ENCODE peak calls at places on chromosome 17, in six cellular contexts. J, G, L, Q, O and F are unnamed samples.

GRCh38 chr17:77106874-77107358 is 33.9 kb upstream of the SEC14L1 start:
- DNase-seq in J (peak), G (no peak), L (no peak), Q (no peak), O (no peak), F (no peak)

GRCh38 chr17:13099906-13100305 is 82.1 kb upstream of the ELAC2 start:
- DNase-seq in J (no peak), G (no peak), L (no peak), Q (no peak), O (no peak), F (no peak)

GRCh38 chr17:57892820-57893595 is 43.2 kb upstream of the MRPS23 start:
- DNase-seq in J (no peak), G (no peak), L (peak), Q (peak), O (peak), F (peak)

GRCh38 chr17:37650419-37651003 is 7.3 kb upstream of the DDX52 start:
- DNase-seq in J (no peak), G (peak), L (peak), Q (no peak), O (no peak), F (no peak)

GRCh38 chr17:77178586-77178985 is 37.8 kb downstream of the SEC14L1 start:
- DNase-seq in J (no peak), G (no peak), L (no peak), Q (no peak), O (no peak), F (no peak)

GRCh38 chr17:14197582-14197981 is 39.1 kb downstream of the CDRT15 start:
- DNase-seq in J (no peak), G (no peak), L (no peak), Q (no peak), O (no peak), F (no peak)

GRCh38 chr17:1197781-1198490 is 18.2 kb upstream of the ABR start:
- DNase-seq in J (peak), G (no peak), L (peak), Q (peak), O (peak), F (peak)

GRCh38 chr17:15649861-15650391 is 30.4 kb upstream of the FBXW10B start:
- DNase-seq in J (no peak), G (peak), L (no peak), Q (no peak), O (peak), F (peak)

GRCh38 chr17:73168667-73169066 is 3.9 kb downstream of the SSTR2 start:
- DNase-seq in J (no peak), G (no peak), L (no peak), Q (no peak), O (no peak), F (no peak)

GRCh38 chr17:63973930-63974593 is 1.3 kb upstream of the SCN4A start:
- DNase-seq in J (no peak), G (no peak), L (no peak), Q (no peak), O (no peak), F (no peak)

GRCh38 chr17:16286947-16287562 is 66.2 kb downstream of the CENPV start:
- DNase-seq in J (peak), G (no peak), L (peak), Q (no peak), O (peak), F (no peak)

GRCh38 chr17:7392696-7393612 is 1.4 kb downstream of the PLSCR3 start:
- DNase-seq in J (no peak), G (no peak), L (no peak), Q (no peak), O (no peak), F (no peak)

GRCh38 chr17:79531191-79531590 is 79.7 kb downstream of the RBFOX3 start:
- DNase-seq in J (no peak), G (no peak), L (no peak), Q (no peak), O (no peak), F (no peak)

GRCh38 chr17:45851022-45851421 is 6.3 kb downstream of the SPPL2C start:
- DNase-seq in J (no peak), G (no peak), L (no peak), Q (no peak), O (no peak), F (no peak)

GRCh38 chr17:14299261-14300093 is 1.4 kb upstream of the HS3ST3B1 start:
- DNase-seq in J (no peak), G (peak), L (peak), Q (no peak), O (peak), F (no peak)

GRCh38 chr17:77755410-77755963 is 203.0 kb upstream of the TNRC6C start:
- DNase-seq in J (no peak), G (no peak), L (no peak), Q (no peak), O (no peak), F (no peak)

GRCh38 chr17:81391268-81391963 is 3.8 kb upstream of the BAHCC1 start:
- DNase-seq in J (no peak), G (no peak), L (no peak), Q (no peak), O (peak), F (no peak)

GRCh38 chr17:81392909-81393654 is 2.2 kb upstream of the BAHCC1 start:
- DNase-seq in J (no peak), G (peak), L (peak), Q (no peak), O (peak), F (no peak)

GRCh38 chr17:81393684-81394376 is 1.4 kb upstream of the BAHCC1 start:
- DNase-seq in J (peak), G (peak), L (peak), Q (peak), O (peak), F (peak)

GRCh38 chr17:81390436-81391214 is 4.6 kb upstream of the BAHCC1 start:
- DNase-seq in J (no peak), G (no peak), L (no peak), Q (no peak), O (no peak), F (no peak)

GRCh38 chr17:81391964-81392908 is 3.0 kb upstream of the BAHCC1 start:
- DNase-seq in J (no peak), G (no peak), L (no peak), Q (no peak), O (peak), F (no peak)
- TF ChIP-seq POLR2A in J (no peak), G (no peak), L (no peak), Q (peak), O (no peak), F (no peak)

GRCh38 chr17:28747801-28748750 is 4.3 kb downstream of the TRAF4 start:
- DNase-seq in J (no peak), G (no peak), L (no peak), Q (no peak), O (no peak), F (peak)
- TF ChIP-seq POLR2A in J (peak), G (no peak), L (no peak), Q (no peak), O (no peak), F (no peak)

DNA sequence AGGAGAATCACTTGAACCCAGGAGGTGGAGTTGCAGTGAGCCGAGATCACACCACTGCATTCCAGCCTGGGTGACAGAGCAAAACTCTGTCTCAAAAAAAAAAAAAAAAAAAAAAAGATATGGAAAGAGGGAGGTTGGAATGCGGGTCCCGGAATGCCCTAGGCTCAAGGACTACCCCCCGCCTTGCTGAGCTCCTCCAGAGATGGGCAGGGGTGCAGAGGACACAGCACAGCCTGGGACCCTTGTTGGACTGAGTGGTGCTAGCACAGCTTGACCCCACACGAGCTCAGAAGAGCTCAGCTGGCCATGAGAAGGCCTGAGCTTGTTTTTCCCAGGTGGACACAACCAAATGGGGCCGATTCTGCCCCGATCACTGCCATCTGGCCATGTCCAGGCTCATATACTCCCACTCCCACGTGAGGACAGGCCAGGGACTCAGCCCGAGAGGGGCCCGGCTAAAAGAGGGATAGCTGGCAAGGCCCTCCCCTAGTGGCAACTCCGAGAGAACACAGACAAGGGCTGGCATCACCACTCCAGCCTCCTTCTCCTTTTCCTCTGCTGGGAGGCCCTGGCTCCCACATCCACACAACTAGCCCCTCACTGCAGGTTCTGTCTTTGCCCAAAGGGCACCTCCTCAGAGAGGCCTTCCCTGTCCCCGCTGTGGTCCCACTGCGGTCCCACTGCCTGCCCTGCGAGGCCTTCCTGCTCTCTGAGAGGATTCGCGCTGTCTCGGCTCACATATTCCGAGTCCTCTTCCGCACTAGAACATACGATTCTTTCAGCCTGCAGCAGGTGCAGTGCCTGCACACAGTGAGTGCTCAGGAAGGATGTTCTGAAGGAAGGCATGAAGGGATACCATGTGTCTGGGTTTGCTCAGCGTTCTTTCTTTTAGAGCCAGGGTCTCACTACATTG is 11.0 kb downstream of the SGCA start:
- DNase-seq in J (no peak), G (no peak), L (no peak), Q (no peak), O (peak), F (no peak)
- TF ChIP-seq POLR2A in J (no peak), G (no peak), L (no peak), Q (no peak), O (no peak), F (no peak)

DNA sequence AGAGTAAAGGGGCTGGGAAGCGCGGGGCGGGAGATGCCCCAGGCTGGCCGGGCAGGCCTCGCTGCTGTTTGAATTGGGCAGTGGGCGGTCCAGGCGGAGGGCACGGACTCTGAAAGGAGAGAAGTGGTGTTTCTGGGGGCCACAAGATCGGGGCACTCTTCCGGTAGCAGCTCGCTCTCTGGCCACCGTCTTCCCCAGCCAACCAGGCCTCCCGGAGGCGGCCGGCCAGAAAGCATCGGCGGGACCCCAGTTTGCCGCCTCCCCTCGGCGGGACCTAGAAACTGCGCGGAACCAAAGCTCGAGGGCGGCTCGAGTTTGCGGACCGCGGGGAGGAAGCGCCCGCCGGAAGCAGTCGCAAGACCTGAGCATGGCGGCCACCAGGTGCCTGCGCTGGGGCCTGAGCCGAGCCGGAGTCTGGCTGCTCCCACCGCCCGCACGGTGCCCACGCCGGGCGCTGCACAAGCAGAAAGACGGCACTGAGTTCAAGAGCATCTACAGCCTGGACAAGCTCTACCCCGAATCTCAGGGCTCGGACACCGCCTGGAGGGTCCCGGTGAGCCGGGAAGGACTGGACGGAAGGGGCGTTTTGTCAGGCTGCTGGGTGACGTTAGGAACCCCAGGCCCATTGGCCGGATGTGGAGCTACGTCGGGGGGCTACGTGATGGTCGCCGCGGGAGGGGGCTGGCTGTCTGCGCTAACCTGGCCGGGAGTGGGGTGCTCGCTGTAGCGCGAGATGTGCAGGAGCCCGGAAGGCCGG is at the start of gene MRPL58:
- DNase-seq in J (peak), G (peak), L (peak), Q (no peak), O (peak), F (peak)
- TF ChIP-seq POLR2A in J (peak), G (peak), L (peak), Q (peak), O (no peak), F (no peak)

GRCh38 chr17:41863074-41863843 is 2.0 kb downstream of the KLHL11 start:
- DNase-seq in J (no peak), G (no peak), L (no peak), Q (no peak), O (no peak), F (no peak)

GRCh38 chr17:41860254-41860931 is 4.8 kb downstream of the KLHL11 start:
- DNase-seq in J (no peak), G (no peak), L (no peak), Q (no peak), O (no peak), F (no peak)

GRCh38 chr17:41865596-41865893 is 322 bp upstream of the KLHL11 start:
- DNase-seq in J (peak), G (no peak), L (no peak), Q (no peak), O (no peak), F (no peak)

GRCh38 chr17:41864837-41865595 is at the start of gene KLHL11:
- DNase-seq in J (peak), G (peak), L (peak), Q (peak), O (peak), F (peak)

DNA sequence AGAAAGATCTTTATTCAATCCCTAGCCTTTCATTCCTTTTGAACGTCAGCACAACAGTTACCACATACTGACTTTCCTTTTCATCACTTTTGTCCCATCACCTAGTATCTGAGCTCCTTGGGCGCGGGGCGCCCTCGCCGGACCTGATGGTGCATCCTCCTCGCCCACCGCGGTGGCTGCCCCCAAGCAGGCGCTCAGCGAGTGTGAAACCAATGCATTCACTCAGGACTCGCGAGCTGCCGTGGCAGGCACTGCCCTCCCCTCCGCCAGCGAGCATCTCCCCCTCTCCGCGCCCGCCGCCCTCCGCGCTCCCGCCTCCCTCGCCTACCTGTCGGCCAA is 756 bp downstream of the KLHL11 start:
- DNase-seq in J (no peak), G (peak), L (no peak), Q (no peak), O (no peak), F (no peak)
- TF ChIP-seq POLR2A in J (no peak), G (no peak), L (no peak), Q (no peak), O (no peak), F (no peak)

GRCh38 chr17:36486204-36487194 is at the start of gene ZNHIT3:
- DNase-seq in J (peak), G (peak), L (peak), Q (peak), O (peak), F (peak)
- TF ChIP-seq POLR2A in J (peak), G (peak), L (peak), Q (peak), O (no peak), F (no peak)

GRCh38 chr17:2403044-2403443 is 2.2 kb upstream of the MNT start:
- DNase-seq in J (no peak), G (no peak), L (no peak), Q (no peak), O (no peak), F (no peak)

GRCh38 chr17:2405247-2405926 is 4.5 kb upstream of the MNT start:
- DNase-seq in J (no peak), G (no peak), L (peak), Q (no peak), O (no peak), F (peak)

GRCh38 chr17:2410951-2411350 is 10.1 kb upstream of the MNT start:
- DNase-seq in J (no peak), G (no peak), L (no peak), Q (no peak), O (no peak), F (no peak)

GRCh38 chr17:2406271-2406902 is 5.5 kb upstream of the MNT start:
- DNase-seq in J (no peak), G (no peak), L (no peak), Q (no peak), O (no peak), F (peak)

DNA sequence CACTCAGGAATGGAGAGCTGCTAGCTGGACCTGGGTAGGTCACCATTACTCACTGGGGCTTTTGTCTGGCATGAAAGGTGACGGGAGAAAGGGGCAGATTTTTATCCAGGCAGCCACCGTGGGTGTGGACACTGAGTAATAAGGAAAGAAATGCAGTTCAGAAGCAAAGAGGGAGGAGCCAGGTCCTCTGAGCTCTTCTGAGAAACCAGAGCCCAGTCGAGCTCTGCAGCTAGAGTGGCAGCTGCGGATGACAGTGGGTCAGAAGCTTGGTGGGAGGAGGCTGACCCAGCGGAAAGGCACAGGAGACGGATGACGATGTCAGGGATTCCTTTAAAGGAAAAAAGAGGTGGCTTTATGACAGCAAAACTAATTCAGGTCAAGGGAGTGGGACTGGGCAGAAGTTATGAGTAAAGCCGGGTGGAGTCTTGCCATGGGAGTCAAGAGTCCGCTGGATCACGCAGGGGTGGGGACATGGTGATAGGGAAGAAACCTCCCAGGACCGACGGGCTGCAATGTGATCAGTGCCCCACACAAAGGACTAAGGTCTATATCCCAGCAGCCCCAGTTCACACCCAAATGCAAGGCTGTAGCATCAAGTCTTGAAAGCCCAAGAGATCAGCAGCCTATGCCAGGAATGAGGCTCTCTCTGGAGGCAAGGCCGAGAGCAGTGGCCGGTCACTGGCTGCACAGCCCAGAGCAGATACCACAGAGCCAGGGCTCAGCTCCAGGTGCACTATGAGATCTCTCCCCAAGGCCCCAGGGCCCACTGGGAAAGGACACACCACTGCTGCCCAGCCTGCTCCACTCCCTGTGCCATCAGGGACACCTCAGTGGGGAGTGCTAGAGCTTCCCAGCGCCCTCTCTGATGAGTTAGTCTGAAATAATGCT is 6.3 kb upstream of the MNT start:
- DNase-seq in J (no peak), G (no peak), L (no peak), Q (no peak), O (peak), F (peak)
- TF ChIP-seq POLR2A in J (no peak), G (no peak), L (no peak), Q (no peak), O (no peak), F (no peak)

GRCh38 chr17:50428831-50429424 is 2.9 kb downstream of the ACSF2 start:
- DNase-seq in J (no peak), G (no peak), L (no peak), Q (no peak), O (no peak), F (no peak)
- TF ChIP-seq POLR2A in J (no peak), G (no peak), L (no peak), Q (no peak), O (no peak), F (no peak)